ENCODE peak calls at places on chromosomes 12 and 14, in eight cellular contexts. X, R, P, N, B, T, V and M are unnamed samples.
A peak's percentile ranks its signal among the peaks of the same experiment; 100 is the strongest.

GRCh38 chr12:101925352-101925751 is 48.0 kb downstream of the DRAM1 start:
- DNase-seq in N (peak; percentile 14), B (no peak), T (peak; percentile 98), P (peak; percentile 60), V (no peak), R (no peak), X (no peak), M (no peak)

GRCh38 chr14:72643317-72643801 is 250.5 kb downstream of the DPF3 start:
- DNase-seq in T (peak; percentile 98), X (no peak), P (peak; percentile 57), B (no peak), V (no peak), R (no peak), N (peak; percentile 98), M (no peak)

GRCh38 chr14:59511916-59512530 is 27.7 kb downstream of the JKAMP start:
- DNase-seq in X (no peak), B (peak; percentile 78), P (no peak), N (peak; percentile 50), V (peak; percentile 61), R (peak; percentile 87), T (peak; percentile 7), M (peak; percentile 29)

GRCh38 chr14:22919601-22919921 is 612 bp upstream of the RBM23 start:
- DNase-seq in V (no peak), N (no peak), B (no peak), X (no peak), T (no peak), R (no peak), P (no peak), M (no peak)

GRCh38 chr14:52902971-52903385 is 47.9 kb downstream of the FERMT2 start:
- DNase-seq in T (peak; percentile 61), V (no peak), X (no peak), P (no peak), N (peak; percentile 45), B (no peak), R (no peak), M (no peak)

GRCh38 chr14:23056956-23057756 is at the start of gene CDH24:
- DNase-seq in B (peak; percentile 86), N (peak; percentile 75), T (peak; percentile 88), X (no peak), P (peak; percentile 89), V (peak; percentile 90), R (peak; percentile 94), M (peak; percentile 72)

GRCh38 chr14:76894308-76894707 is 68.1 kb downstream of the LRRC74A start:
- DNase-seq in X (no peak), B (peak; percentile 35), V (peak; percentile 35), R (no peak), P (no peak), N (no peak), T (no peak), M (no peak)

GRCh38 chr14:79417961-79418360 is 793.3 kb downstream of the DIO2 start:
- DNase-seq in R (no peak), X (no peak), N (no peak), T (no peak), B (no peak), P (no peak), V (no peak), M (no peak)

GRCh38 chr12:32273063-32273521 is 126.3 kb upstream of the FGD4 start:
- DNase-seq in V (no peak), X (no peak), P (no peak), N (peak; percentile 86), B (no peak), R (no peak), T (peak; percentile 10), M (peak; percentile 76)

GRCh38 chr14:75016815-75017214 is 14.1 kb downstream of the EIF2B2 start:
- DNase-seq in P (no peak), R (no peak), N (no peak), T (no peak), B (no peak), X (no peak), V (no peak), M (no peak)

GRCh38 chr12:169528-170360 is 44.2 kb downstream of the SLC6A12 start:
- DNase-seq in V (no peak), X (no peak), P (no peak), R (peak; percentile 33), B (peak; percentile 43), T (peak; percentile 16), N (no peak), M (no peak)

GRCh38 chr12:3421599-3421998 is 69.4 kb upstream of the PRMT8 start:
- DNase-seq in B (peak; percentile 63), N (no peak), V (no peak), X (no peak), T (no peak), P (no peak), R (no peak), M (no peak)

GRCh38 chr12:3420693-3421092 is 70.3 kb upstream of the PRMT8 start:
- DNase-seq in T (no peak), B (peak; percentile 27), N (no peak), X (no peak), P (no peak), R (no peak), V (no peak), M (no peak)

GRCh38 chr12:3419538-3419937 is 71.5 kb upstream of the PRMT8 start:
- DNase-seq in T (no peak), V (no peak), P (no peak), B (no peak), R (peak; percentile 63), N (no peak), X (no peak), M (no peak)

GRCh38 chr12:3418609-3419469 is 72.2 kb upstream of the PRMT8 start:
- DNase-seq in R (no peak), P (peak; percentile 44), X (no peak), V (no peak), N (no peak), T (no peak), B (no peak), M (no peak)

GRCh38 chr12:3421191-3421590 is 69.8 kb upstream of the PRMT8 start:
- DNase-seq in V (peak; percentile 33), R (no peak), P (no peak), N (no peak), B (peak; percentile 35), X (no peak), T (no peak), M (no peak)
- H3K4me2 ChIP-seq in V (no peak overlapping the region), R (no peak overlapping the region), P (no peak overlapping the region), N (no peak overlapping the region), B (peak overlapping the region; percentile 40), X (no peak overlapping the region), T (no peak overlapping the region), M (no peak overlapping the region)

GRCh38 chr12:52403561-52403960 is 2.6 kb downstream of the KRT82 start:
- DNase-seq in B (no peak), R (no peak), P (no peak), T (no peak), X (no peak), N (no peak), V (no peak), M (no peak)

GRCh38 chr12:52405922-52406385 is at the start of gene KRT82:
- DNase-seq in V (no peak), N (no peak), B (no peak), X (no peak), R (no peak), T (no peak), P (no peak), M (no peak)

GRCh38 chr12:52402377-52402776 is 3.8 kb downstream of the KRT82 start:
- DNase-seq in N (no peak), B (no peak), T (no peak), V (no peak), P (no peak), X (no peak), R (no peak), M (no peak)

GRCh38 chr12:52402873-52403510 is 3.1 kb downstream of the KRT82 start:
- DNase-seq in R (no peak), T (no peak), N (no peak), B (no peak), V (no peak), X (no peak), P (no peak), M (no peak)

GRCh38 chr12:52404951-52405350 is 1.2 kb downstream of the KRT82 start:
- DNase-seq in R (no peak), N (no peak), X (no peak), V (no peak), P (no peak), T (no peak), B (no peak), M (no peak)
- TF ChIP-seq EZH2phosphoT487 in R (no peak), N (no peak), X (no peak), V (no peak), P (no peak), T (no peak), B (no peak), M (no peak)

GRCh38 chr14:48251290-48251689 is 575.9 kb upstream of the MDGA2 start:
- DNase-seq in P (no peak), X (no peak), B (no peak), V (no peak), R (no peak), N (no peak), T (no peak), M (no peak)
- H3K4me2 ChIP-seq in P (no peak overlapping the region), X (no peak overlapping the region), B (peak overlapping the region; percentile 84), V (no peak overlapping the region), R (no peak overlapping the region), N (no peak overlapping the region), T (no peak overlapping the region), M (no peak overlapping the region)

GRCh38 chr12:57451233-57451778 is 3.8 kb upstream of the INHBE start:
- DNase-seq in N (no peak), R (no peak), X (no peak), P (peak; percentile 61), B (no peak), V (no peak), T (peak; percentile 74), M (no peak)

GRCh38 chr12:57450057-57450456 is 5.0 kb upstream of the INHBE start:
- DNase-seq in R (no peak), T (no peak), P (no peak), X (no peak), B (no peak), N (no peak), V (no peak), M (no peak)

GRCh38 chr12:57452937-57453509 is 2.1 kb upstream of the INHBE start:
- DNase-seq in P (peak; percentile 90), V (peak; percentile 81), R (peak; percentile 89), B (peak; percentile 95), X (no peak), N (peak; percentile 86), T (peak; percentile 89), M (peak; percentile 71)

GRCh38 chr12:57454213-57454565 is 918 bp upstream of the INHBE start:
- DNase-seq in V (no peak), P (no peak), X (no peak), B (no peak), T (no peak), N (no peak), R (no peak), M (no peak)

GRCh38 chr12:57452181-57452936 is 2.7 kb upstream of the INHBE start:
- DNase-seq in P (peak; percentile 88), T (peak; percentile 93), V (no peak), B (peak; percentile 27), X (no peak), N (peak; percentile 64), R (no peak), M (no peak)
- TF ChIP-seq EZH2phosphoT487 in P (no peak), T (no peak), V (no peak), B (no peak), X (no peak), N (no peak), R (no peak), M (no peak)

DNA sequence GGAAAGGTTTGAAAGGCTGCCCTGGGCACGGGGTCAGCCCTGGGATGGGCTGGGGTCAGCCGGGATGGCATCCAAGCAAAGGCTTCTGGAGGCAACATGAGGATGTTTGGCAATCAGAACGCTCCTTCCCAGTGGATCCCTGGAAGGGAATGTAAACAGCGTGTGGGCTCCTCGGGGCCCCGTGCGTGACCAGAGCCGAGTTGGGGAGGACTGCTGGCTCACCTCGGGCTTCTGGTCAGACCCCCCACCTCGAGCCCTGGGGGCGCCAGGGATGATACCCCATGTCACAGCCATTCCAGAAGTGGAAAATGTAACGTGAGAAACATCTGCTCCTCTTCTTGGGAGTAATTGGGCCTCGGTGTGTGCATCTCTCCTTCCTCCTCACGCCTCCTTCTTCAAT is 145.0 kb downstream of the NUAK1 start:
- DNase-seq in R (no peak), T (no peak), P (no peak), B (no peak), N (no peak), X (no peak), V (no peak), M (no peak)
- H3K4me2 ChIP-seq in R (no peak overlapping the region), T (no peak overlapping the region), P (no peak overlapping the region), B (no peak overlapping the region), N (peak overlapping the region; percentile 1), X (no peak overlapping the region), V (no peak overlapping the region), M (no peak overlapping the region)